ENCODE peak calls at places on chromosomes 16 and 17, in four cellular contexts. S, F, R and D are unnamed samples.
A peak's percentile ranks its signal among the peaks of the same experiment; 100 is the strongest.

GRCh38 chr16:82167670-82168069 is 2.4 kb downstream of the MPHOSPH6 start:
- DNase-seq in R (no peak), F (no peak), S (no peak), D (no peak)

GRCh38 chr17:69819316-69820087 is 255.5 kb upstream of the KCNJ16 start:
- DNase-seq in F (no peak), R (no peak), S (no peak), D (no peak)

GRCh38 chr17:27613425-27613824 is 17.6 kb upstream of the LGALS9 start:
- DNase-seq in S (no peak), R (no peak), F (peak; percentile 42), D (no peak)

GRCh38 chr16:80947708-80948615 is 58.7 kb downstream of the CMC2 start:
- DNase-seq in R (no peak), S (no peak), F (no peak), D (no peak)

GRCh38 chr16:89037261-89038152 is 56.1 kb upstream of the ACSF3 start:
- DNase-seq in R (no peak), F (peak; percentile 76), S (no peak), D (no peak)

GRCh38 chr17:73203788-73204479 is 11.1 kb downstream of the COG1 start:
- DNase-seq in R (no peak), F (no peak), S (no peak), D (no peak)

GRCh38 chr17:36937001-36937960 is at the start of gene LHX1:
- DNase-seq in R (no peak), S (no peak), F (no peak), D (no peak)

GRCh38 chr17:15663176-15663575 is 20.9 kb downstream of the TRIM16 start:
- DNase-seq in R (no peak), F (no peak), S (no peak), D (no peak)

GRCh38 chr17:39920218-39921210 is 2.1 kb upstream of the GSDMB start:
- DNase-seq in R (no peak), F (no peak), S (no peak), D (no peak)

GRCh38 chr16:56041556-56042140 is 149.6 kb upstream of the GNAO1 start:
- DNase-seq in S (no peak), F (peak; percentile 32), R (no peak), D (peak; percentile 11)

GRCh38 chr17:33972756-33973155 is 282.3 kb upstream of the CCL2 start:
- DNase-seq in F (no peak), R (no peak), S (no peak), D (no peak)

GRCh38 chr16:70341600-70341999 is 5.1 kb upstream of the DDX19A start:
- DNase-seq in S (no peak), F (no peak), R (no peak), D (no peak)

GRCh38 chr17:68029512-68030215 is 5.9 kb upstream of the KPNA2 start:
- DNase-seq in R (no peak), S (no peak), F (peak; percentile 43), D (no peak)

GRCh38 chr17:19979917-19980770 is 2.5 kb upstream of the AKAP10 start:
- DNase-seq in S (no peak), F (no peak), R (no peak), D (no peak)

GRCh38 chr17:50534222-50534978 is 1.9 kb downstream of the EPN3 start:
- DNase-seq in F (peak; percentile 41), R (no peak), S (no peak), D (no peak)

GRCh38 chr16:86591270-86591669 is 12.9 kb downstream of the FOXL1 start:
- DNase-seq in F (no peak), R (no peak), S (no peak), D (no peak)

GRCh38 chr17:79969906-79970305 is 65.8 kb downstream of the TBC1D16 start:
- DNase-seq in R (no peak), S (no peak), F (no peak), D (no peak)

GRCh38 chr17:59369026-59369724 is 37.7 kb downstream of the YPEL2 start:
- DNase-seq in S (no peak), R (no peak), F (no peak), D (no peak)

GRCh38 chr16:66713076-66713475 is 16.5 kb upstream of the CMTM4 start:
- DNase-seq in R (no peak), F (no peak), S (no peak), D (no peak)

GRCh38 chr17:7745748-7746470 is 28.4 kb downstream of the DNAH2 start:
- DNase-seq in F (peak; percentile 11), S (peak; percentile 7), R (no peak), D (no peak)

GRCh38 chr16:30342751-30343490 is 12.2 kb downstream of the CD2BP2 start:
- DNase-seq in S (no peak), F (no peak), R (no peak), D (no peak)

GRCh38 chr17:56918916-56919315 is 5.1 kb upstream of the TRIM25 start:
- DNase-seq in S (peak; percentile 91), F (no peak), R (no peak), D (no peak)

GRCh38 chr17:8905256-8905778 is 37.8 kb upstream of the PIK3R6 start:
- DNase-seq in F (no peak), S (no peak), R (no peak), D (no peak)

GRCh38 chr17:9195346-9195870 is 174.1 kb downstream of the NTN1 start:
- DNase-seq in S (no peak), R (no peak), F (no peak), D (no peak)

DNA sequence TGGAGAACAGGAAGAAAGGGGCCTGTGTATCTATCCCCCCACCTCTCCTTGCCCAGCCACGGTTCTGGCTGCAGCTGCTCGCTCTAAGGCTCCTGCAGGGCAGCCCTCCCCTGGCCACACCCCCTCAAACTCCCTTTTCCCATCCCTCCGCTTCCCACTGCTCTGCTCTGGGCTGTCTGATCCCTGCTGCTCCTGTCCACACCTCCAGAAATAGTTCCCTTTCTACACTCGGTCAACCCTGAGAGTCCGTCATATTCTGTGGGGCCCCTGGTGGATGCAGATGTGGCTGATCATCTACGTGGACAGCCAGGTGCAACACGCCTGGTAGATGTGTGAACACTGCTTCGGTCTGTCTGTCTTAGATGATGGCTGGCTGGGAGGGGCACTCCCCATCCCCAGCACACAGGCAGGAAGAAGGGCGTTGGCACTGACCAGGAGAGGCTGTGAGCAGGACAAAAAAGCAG is 19.3 kb upstream of the KRT19 start:
- DNase-seq in R (no peak), S (no peak), F (no peak), D (no peak)
- TF ChIP-seq SPI1 in R (no peak), S (no peak), F (no peak), D (no peak)

DNA sequence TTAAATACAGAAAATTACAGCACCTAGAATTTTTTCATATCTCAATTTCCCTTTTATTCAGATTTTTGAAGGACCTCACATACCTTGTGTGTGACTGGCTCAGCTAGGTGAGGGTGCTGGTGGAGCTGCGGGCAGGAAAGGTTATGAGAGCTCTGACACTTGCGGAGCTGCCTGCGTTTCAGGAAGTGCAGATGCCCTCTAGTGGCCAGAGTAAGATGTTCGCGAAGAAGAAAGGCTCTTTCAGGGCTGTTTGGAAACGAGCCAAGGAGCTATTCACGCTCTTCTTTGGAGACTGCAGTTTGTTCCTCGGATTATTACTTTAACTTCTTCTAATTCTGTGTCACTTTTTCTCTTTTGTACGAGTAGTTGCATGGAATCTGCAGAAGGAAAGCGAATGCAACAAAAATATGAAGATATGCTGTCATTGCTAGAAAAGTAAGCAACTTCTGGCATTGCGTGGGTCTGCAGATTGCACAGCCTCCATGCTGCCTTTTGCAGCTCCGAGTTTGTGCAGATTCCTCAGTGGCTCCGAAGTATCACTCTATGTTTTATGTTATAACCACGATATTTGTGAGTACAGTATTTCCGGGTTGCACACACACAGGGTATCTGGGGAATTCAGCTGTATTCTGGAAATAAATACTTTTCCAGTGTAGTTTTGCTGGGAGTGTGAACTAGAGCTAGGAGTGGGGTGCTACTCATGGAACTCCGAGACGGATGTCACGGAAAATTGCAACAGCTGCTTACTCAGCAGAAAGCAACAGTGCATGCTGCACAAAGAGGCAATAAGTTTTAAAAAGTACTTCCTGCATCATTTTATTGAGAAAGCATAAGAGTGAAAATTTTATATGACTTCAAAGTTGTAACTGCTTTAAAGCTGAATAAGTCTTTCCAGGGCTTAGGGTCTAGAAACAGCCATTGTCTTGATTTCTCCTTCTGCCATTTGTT is 46.3 kb downstream of the DNAH9 start:
- DNase-seq in F (peak; percentile 37), R (no peak), S (peak; percentile 33), D (peak; percentile 40)
- TF ChIP-seq SPI1 in F (peak; percentile 85), R (peak; percentile 47), S (peak; percentile 60), D (peak; percentile 76)

DNA sequence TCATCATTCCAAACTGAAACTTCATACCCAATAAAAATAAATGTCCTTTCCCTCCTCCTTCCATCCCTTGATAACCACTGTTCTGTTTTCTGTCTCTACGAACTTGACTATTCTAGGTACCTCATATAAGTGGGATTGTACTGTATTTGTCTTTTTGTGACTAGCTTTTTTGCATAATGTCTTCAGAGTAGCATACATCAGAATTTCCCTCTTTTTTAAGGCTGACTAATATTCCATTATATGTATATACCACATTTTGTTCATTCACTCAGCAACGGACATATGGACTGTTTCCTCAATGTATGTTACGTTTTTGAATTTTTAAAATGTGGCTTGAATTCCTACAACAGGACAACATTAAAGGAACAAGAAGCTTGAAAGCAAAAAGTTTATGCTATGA is 1.5 kb upstream of the NUFIP2 start:
- DNase-seq in S (no peak), F (no peak), R (no peak), D (no peak)
- TF ChIP-seq SPI1 in S (no peak), F (no peak), R (no peak), D (no peak)

GRCh38 chr17:5508855-5509254 is 22.5 kb downstream of the MIS12 start:
- DNase-seq in F (no peak), R (no peak), S (no peak), D (no peak)
- TF ChIP-seq SPI1 in F (no peak), R (no peak), S (no peak), D (no peak)

GRCh38 chr16:27273670-27274522 is 5.3 kb upstream of the NSMCE1 start:
- DNase-seq in F (no peak), R (no peak), S (no peak), D (no peak)
- TF ChIP-seq SPI1 in F (no peak), R (no peak), S (no peak), D (peak; percentile 4)

GRCh38 chr16:24041834-24042631 is 206.2 kb downstream of the PRKCB start:
- DNase-seq in R (peak; percentile 45), F (peak; percentile 76), S (peak; percentile 49), D (peak; percentile 73)

GRCh38 chr16:24036038-24036543 is 200.3 kb downstream of the PRKCB start:
- DNase-seq in S (no peak), F (no peak), R (no peak), D (no peak)

GRCh38 chr16:24037335-24037734 is 201.6 kb downstream of the PRKCB start:
- DNase-seq in R (no peak), F (no peak), S (no peak), D (no peak)

GRCh38 chr16:24035127-24035842 is 199.5 kb downstream of the PRKCB start:
- DNase-seq in F (peak; percentile 55), S (no peak), R (no peak), D (no peak)

DNA sequence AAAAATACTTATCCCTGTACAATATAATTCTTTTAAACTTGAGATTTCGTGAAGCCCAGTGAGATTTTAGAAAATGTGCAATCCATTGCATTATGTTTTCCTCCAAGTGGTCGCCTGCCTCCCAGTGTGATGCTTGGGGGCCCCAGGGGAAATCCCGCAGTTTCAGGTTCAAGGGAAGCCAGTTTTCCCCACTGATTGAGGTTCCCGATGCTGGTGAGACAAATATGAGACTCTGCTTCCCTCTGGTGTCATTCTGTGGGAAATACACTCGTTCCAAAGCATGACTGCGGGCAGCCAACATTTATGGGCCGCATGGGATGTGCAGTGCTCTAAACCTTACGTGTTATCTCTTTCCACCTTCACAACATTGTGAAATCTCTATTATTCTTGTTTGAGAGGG is 200.8 kb downstream of the PRKCB start:
- DNase-seq in S (peak; percentile 11), R (no peak), F (peak; percentile 57), D (peak; percentile 37)
- TF ChIP-seq SPI1 in S (no peak), R (no peak), F (no peak), D (no peak)